ENCODE peak calls at places on chromosomes 4 and X, in four cellular contexts. Q, H, C and T are unnamed samples. For H3K4me1, the result is how much of the 10 kb centered on the place peaks cover.

GRCh38 chr4:71141125-71141524 is 147.7 kb downstream of the DCK start:
- DNase-seq in Q (no peak), H (no peak), C (no peak), T (no peak)

GRCh38 chrX:2928127-2928582 is 984 bp downstream of the ARSD start:
- DNase-seq in Q (peak), H (peak), C (peak), T (no peak)

GRCh38 chr4:84480082-84480481 is 19.0 kb downstream of the NKX6-1 start:
- DNase-seq in Q (no peak), H (no peak), C (no peak), T (no peak)

GRCh38 chr4:72319596-72319995 is 249.4 kb downstream of the ADAMTS3 start:
- DNase-seq in Q (no peak), H (peak), C (no peak), T (no peak)

GRCh38 chr4:28277931-28278330 is 1417.3 kb downstream of the STIM2 start:
- DNase-seq in Q (no peak), H (no peak), C (no peak), T (peak)

GRCh38 chr4:182307746-182308145 is 64.5 kb downstream of the TENM3 start:
- DNase-seq in Q (peak), H (peak), C (no peak), T (no peak)

GRCh38 chrX:119541188-119541587 is 24.0 kb downstream of the STEEP1 start:
- DNase-seq in Q (no peak), H (peak), C (no peak), T (no peak)

GRCh38 chrX:71128166-71128833 is 9.9 kb downstream of the MED12 start:
- DNase-seq in Q (no peak), H (peak), C (no peak), T (no peak)

GRCh38 chr4:140448830-140449229 is 21.4 kb upstream of the CLGN start:
- DNase-seq in Q (no peak), H (peak), C (no peak), T (no peak)

GRCh38 chr4:17468638-17469221 is 43.2 kb downstream of the QDPR start:
- DNase-seq in Q (no peak), H (peak), C (no peak), T (peak)

DNA sequence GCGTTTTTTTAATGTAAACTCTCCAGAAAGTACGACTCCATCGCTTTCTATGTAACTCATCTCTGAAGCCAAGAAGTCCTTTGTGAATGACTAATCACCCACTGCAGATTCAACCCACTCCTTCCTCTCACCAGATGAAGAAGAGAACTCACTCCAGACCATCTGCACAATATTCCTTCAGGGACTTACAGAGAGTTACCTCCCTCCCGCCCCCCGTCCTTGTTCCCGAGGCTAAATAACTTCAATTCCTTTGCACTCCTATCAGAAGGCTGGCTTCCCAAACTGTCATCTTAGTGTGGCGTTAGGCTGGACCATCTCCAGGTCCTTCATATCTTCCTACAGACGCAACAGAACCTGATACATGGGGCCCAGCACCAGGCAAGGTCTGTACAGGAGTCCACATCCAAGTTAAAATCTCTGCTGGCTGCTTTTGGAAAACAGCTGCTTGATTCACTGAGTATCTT is 82.4 kb downstream of the AFAP1 start:
- DNase-seq in Q (no peak), H (peak), C (no peak), T (no peak)
- H3K4me1 ChIP-seq in Q (under half), H (under half), C (half or more), T (under half)

DNA sequence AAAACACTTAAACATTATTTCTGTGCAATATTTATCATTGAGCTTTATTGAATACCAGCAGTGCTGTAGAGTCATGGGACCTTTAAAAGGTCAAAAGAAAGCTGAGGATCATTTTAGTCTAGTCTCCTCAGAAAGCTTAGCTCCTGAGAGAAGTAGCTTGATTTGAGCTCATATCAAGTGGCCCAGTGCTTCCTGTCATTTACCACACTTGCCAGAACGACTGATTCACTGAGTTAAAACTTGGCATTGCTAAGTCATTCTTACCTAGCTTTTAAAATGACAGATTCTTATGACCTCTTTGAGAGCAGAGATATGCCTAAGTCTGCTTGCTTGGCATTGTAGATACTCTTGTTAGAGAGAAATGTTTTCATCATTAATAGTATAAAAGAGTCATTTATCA is 15.2 kb downstream of the SEPTIN11 start:
- DNase-seq in Q (no peak), H (peak), C (no peak), T (no peak)
- H3K4me1 ChIP-seq in Q (under half), H (under half), C (under half), T (under half)

GRCh38 chrX:12950851-12951589 is 23.9 kb upstream of the TMSB4X start:
- DNase-seq in Q (no peak), H (no peak), C (peak), T (peak)
- H3K4me1 ChIP-seq in Q (under half), H (under half), C (half or more), T (under half)

GRCh38 chrX:1526565-1526964 is 10.4 kb downstream of the P2RY8 start:
- DNase-seq in Q (no peak), H (no peak), C (no peak), T (no peak)
- H3K4me1 ChIP-seq in Q (under half), H (under half), C (half or more), T (under half)

DNA sequence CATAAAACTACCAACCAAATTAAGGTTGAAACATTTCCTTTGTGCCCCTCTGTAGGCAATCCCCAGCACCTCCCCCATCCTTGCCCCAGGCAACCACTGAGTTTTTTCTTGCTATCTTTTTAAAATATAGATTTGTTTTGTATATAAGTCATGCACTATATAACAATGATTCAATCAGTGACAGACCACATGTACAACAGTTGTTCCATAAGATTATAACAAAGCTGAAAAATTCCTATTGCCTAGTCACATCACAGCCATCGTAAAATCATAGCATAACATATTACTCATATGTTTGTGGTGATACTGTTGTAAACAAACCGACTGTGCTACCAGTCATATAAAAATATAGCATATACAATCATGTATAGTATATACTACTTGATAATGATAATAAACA is 211.9 kb upstream of the NRK start:
- DNase-seq in Q (no peak), H (no peak), C (no peak), T (no peak)
- H3K4me1 ChIP-seq in Q (under half), H (under half), C (under half), T (under half)

GRCh38 chrX:150582338-150582948 is 14.0 kb downstream of the MTM1 start:
- DNase-seq in Q (no peak), H (no peak), C (no peak), T (no peak)

GRCh38 chrX:150587585-150588503 is 19.4 kb downstream of the MTM1 start:
- DNase-seq in Q (no peak), H (peak), C (peak), T (peak)
- H3K4me1 ChIP-seq in Q (under half), H (under half), C (under half), T (under half)